ENCODE peak calls at places on chromosome 19, in seven cellular contexts. J is esophagus squamous epithelium, L is SJSA1, M is epithelial cell of esophagus, N is cardiac muscle cell, A is choroid plexus epithelial cell, X is neuronal stem cell. Q is an unnamed sample.

GRCh38 chr19:3041302-3041701 is 12.2 kb upstream of the TLE2 start:
- DNase-seq in M (no peak), J (no peak), A (no peak), N (no peak), X (no peak), L (no peak), Q (no peak)

GRCh38 chr19:8641908-8642547 is 11.6 kb downstream of the NFILZ start:
- DNase-seq in A (peak), N (peak), M (peak), X (no peak), J (no peak), L (peak), Q (no peak)

GRCh38 chr19:58361900-58362271 is 665 bp downstream of the ZNF497 start:
- DNase-seq in J (no peak), L (no peak), M (no peak), N (peak), A (no peak), X (peak), Q (no peak)

GRCh38 chr19:1261863-1262686 is 7.1 kb upstream of the CIRBP start:
- DNase-seq in J (no peak), X (no peak), L (no peak), A (no peak), N (peak), M (peak), Q (no peak)

GRCh38 chr19:29122185-29122584 is 90.8 kb downstream of the UQCRFS1 start:
- DNase-seq in J (no peak), X (no peak), M (no peak), L (no peak), N (no peak), A (no peak), Q (no peak)

GRCh38 chr19:19661675-19662251 is 1.7 kb downstream of the ATP13A1 start:
- DNase-seq in N (no peak), J (no peak), A (no peak), X (no peak), L (no peak), M (no peak), Q (no peak)

GRCh38 chr19:45150731-45151725 is 9.8 kb downstream of the NKPD1 start:
- DNase-seq in L (no peak), A (no peak), M (peak), X (no peak), N (no peak), J (no peak), Q (no peak)

GRCh38 chr19:4722671-4723464 is 774 bp downstream of the DPP9 start:
- DNase-seq in J (no peak), X (no peak), A (peak), L (peak), M (peak), N (peak), Q (no peak)

GRCh38 chr19:7947939-7948338 is 4.5 kb upstream of the TIMM44 start:
- DNase-seq in L (no peak), N (peak), J (no peak), M (peak), X (no peak), A (peak), Q (no peak)

GRCh38 chr19:23817519-23817918 is 58.8 kb upstream of the ZNF681 start:
- DNase-seq in X (no peak), L (no peak), M (peak), A (peak), J (no peak), N (peak), Q (no peak)

GRCh38 chr19:46299004-46299509 is 2.2 kb downstream of the HIF3A start:
- DNase-seq in N (peak), A (peak), J (no peak), M (peak), X (no peak), L (peak), Q (peak)

GRCh38 chr19:2494447-2495129 is 18.7 kb downstream of the GADD45B start:
- DNase-seq in L (peak), M (peak), N (peak), J (no peak), X (no peak), A (peak), Q (no peak)

GRCh38 chr19:18506545-18506944 is 15.3 kb downstream of the ELL start:
- DNase-seq in A (no peak), X (no peak), M (no peak), L (no peak), J (no peak), N (no peak), Q (no peak)

GRCh38 chr19:39588066-39588465 is 14.3 kb upstream of the LGALS13 start:
- DNase-seq in M (peak), A (no peak), J (no peak), X (no peak), N (no peak), L (no peak), Q (no peak)

GRCh38 chr19:54355675-54356074 is 9.1 kb downstream of the LAIR1 start:
- DNase-seq in N (no peak), J (no peak), L (no peak), A (no peak), M (no peak), X (no peak), Q (no peak)

GRCh38 chr19:14366529-14366928 is 14.7 kb upstream of the ADGRE5 start:
- DNase-seq in L (peak), X (no peak), M (peak), J (peak), A (peak), N (peak), Q (no peak)

GRCh38 chr19:1907563-1908363 is 2.6 kb downstream of the ADAT3 start:
- DNase-seq in L (no peak), M (peak), X (no peak), N (no peak), J (no peak), A (no peak), Q (no peak)

GRCh38 chr19:18795540-18795939 is 4.4 kb upstream of the COMP start:
- DNase-seq in L (no peak), M (peak), A (no peak), X (no peak), J (no peak), N (peak), Q (no peak)

GRCh38 chr19:51111606-51112005 is 3.4 kb upstream of the CTU1 start:
- DNase-seq in L (no peak), M (peak), A (no peak), N (no peak), X (no peak), J (no peak), Q (no peak)

GRCh38 chr19:38843175-38843758 is 6.5 kb downstream of the HNRNPL start:
- DNase-seq in L (no peak), J (no peak), X (no peak), A (no peak), M (no peak), N (no peak), Q (no peak)

GRCh38 chr19:47714339-47714738 is 1.1 kb downstream of the EHD2 start:
- DNase-seq in X (no peak), J (no peak), A (peak), N (no peak), L (no peak), M (no peak), Q (no peak)

GRCh38 chr19:18109731-18110671 is 12.4 kb downstream of the MAST3 start:
- DNase-seq in A (no peak), J (no peak), L (no peak), X (no peak), M (peak), N (no peak), Q (no peak)

GRCh38 chr19:14517840-14518505 is at the start of gene DNAJB1:
- DNase-seq in M (peak), A (peak), J (no peak), N (peak), X (no peak), L (peak), Q (no peak)

GRCh38 chr19:16076958-16077611 is 790 bp downstream of the TPM4 start:
- DNase-seq in M (peak), L (peak), J (no peak), A (no peak), X (no peak), N (peak), Q (no peak)

GRCh38 chr19:30817965-30818364 is 445.8 kb downstream of the ZNF536 start:
- DNase-seq in A (no peak), J (no peak), N (no peak), X (no peak), L (no peak), M (no peak), Q (no peak)

GRCh38 chr19:50632151-50632835 is 7.4 kb downstream of the SYT3 start:
- DNase-seq in L (no peak), A (no peak), N (no peak), X (no peak), M (no peak), J (no peak), Q (no peak)

GRCh38 chr19:33685541-33685940 is 63.8 kb downstream of the CHST8 start:
- DNase-seq in N (no peak), A (no peak), L (no peak), M (no peak), X (no peak), J (no peak), Q (no peak)

GRCh38 chr19:47186337-47187022 is 44.5 kb downstream of the BBC3 start:
- DNase-seq in A (no peak), M (no peak), L (no peak), J (no peak), X (no peak), N (no peak), Q (no peak)

GRCh38 chr19:2806736-2807378 is 12.8 kb upstream of the ZNF554 start:
- DNase-seq in A (no peak), X (no peak), J (no peak), N (no peak), L (no peak), M (no peak), Q (no peak)

GRCh38 chr19:2665103-2665502 is 37.4 kb downstream of the GNG7 start:
- DNase-seq in J (no peak), N (no peak), X (no peak), M (no peak), A (no peak), L (no peak), Q (no peak)

GRCh38 chr19:33502991-33503790 is 18.4 kb downstream of the PEPD start:
- DNase-seq in X (peak), L (no peak), A (no peak), J (no peak), N (no peak), M (no peak), Q (no peak)

DNA sequence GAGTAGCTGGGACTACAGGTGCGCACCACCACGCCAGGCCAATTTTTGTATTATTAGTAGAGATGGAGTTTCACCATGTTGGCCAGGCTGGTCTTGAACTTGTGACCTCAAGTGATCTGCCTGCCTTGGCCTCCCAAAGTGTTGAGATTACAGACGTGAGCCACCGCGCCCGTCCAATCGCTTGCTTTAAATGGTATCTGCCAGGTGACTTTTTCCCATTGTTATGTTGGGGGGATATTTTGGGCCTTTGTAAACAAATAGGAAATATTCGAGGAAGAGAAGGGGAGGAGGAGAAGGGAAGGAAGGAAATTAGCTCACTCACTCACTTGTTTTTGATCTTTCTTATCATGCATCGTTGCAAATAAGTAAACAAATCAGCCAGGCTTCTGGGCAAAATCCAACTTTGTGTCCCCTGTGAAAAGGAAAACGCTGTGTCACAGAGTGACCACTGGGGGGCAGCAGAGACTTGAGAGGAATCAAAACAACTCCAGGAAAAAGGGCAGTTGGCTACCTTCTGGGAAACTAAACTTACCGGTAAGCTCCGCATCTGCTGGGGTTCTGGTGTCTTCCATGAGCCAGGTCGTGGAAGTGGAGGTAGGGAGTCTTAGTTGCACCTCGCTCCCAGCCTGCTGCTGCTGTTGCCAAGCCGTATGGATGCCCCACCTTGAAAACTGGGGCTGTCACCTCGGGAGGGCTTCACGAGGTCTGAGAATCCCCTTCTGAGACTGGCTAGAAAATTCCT is 9.3 kb upstream of the RANBP3 start:
- DNase-seq in L (peak), A (peak), M (peak), J (no peak), N (peak), X (peak), Q (peak)
- H3K4me3 ChIP-seq in L (no peak), A (peak), M (no peak), J (peak), N (no peak), X (no peak), Q (peak)

GRCh38 chr19:49117677-49118564 is 1.0 kb downstream of the C19orf73 start:
- DNase-seq in L (no peak), N (no peak), X (no peak), J (no peak), A (no peak), M (no peak), Q (no peak)

GRCh38 chr19:49120325-49120683 is 960 bp downstream of the PPFIA3 start:
- DNase-seq in J (no peak), N (no peak), M (no peak), X (no peak), A (no peak), L (no peak), Q (no peak)

GRCh38 chr19:49118565-49119410 is at the start of gene C19orf73:
- DNase-seq in M (peak), N (peak), J (peak), L (peak), A (peak), X (peak), Q (peak)

GRCh38 chr19:49119411-49120324 is at the start of gene PPFIA3:
- DNase-seq in A (peak), J (no peak), X (peak), M (peak), L (peak), N (peak), Q (no peak)

GRCh38 chr19:49120868-49121267 is 1.5 kb downstream of the PPFIA3 start:
- DNase-seq in A (no peak), X (no peak), M (no peak), J (no peak), L (no peak), N (no peak), Q (no peak)
- H3K4me3 ChIP-seq in A (no peak), X (no peak), M (no peak), J (no peak), L (no peak), N (no peak), Q (no peak)

DNA sequence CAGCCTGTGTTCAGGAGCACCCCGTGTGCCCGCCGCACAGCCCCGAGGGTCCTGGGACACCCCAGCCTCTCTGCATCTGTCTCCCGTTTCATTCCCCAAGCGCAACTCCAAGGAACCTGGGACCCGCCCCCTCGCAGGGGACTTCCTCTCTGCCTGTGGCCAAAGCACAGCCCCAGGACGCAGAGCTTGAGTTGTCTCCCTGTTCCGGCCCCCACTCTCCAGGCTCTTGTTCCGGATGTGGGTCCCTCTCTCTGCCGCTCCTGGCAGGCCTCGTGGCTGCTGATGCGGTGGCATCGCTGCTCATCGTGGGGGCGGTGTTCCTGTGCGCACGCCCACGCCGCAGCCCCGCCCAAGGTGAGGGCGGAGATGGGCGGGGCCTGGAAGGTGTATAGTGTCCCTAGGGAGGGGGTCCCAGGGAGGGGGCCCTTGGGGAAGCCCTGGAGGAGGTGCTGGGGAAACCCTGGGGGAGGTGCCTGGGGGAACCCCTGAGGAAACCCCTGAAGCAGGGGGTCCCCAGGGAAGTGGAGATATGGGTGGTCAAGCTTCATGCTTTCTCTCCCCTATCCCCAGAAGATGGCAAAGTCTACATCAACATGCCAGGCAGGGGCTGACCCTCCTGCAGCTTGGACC is 1.3 kb downstream of the HCST start:
- DNase-seq in J (peak), X (no peak), L (peak), A (peak), N (peak), M (peak), Q (no peak)
- H3K4me3 ChIP-seq in J (peak), X (no peak), L (no peak), A (peak), N (no peak), M (peak), Q (peak)

GRCh38 chr19:10815007-10815531 is 20.9 kb downstream of the TMED1 start:
- DNase-seq in N (no peak), M (no peak), A (no peak), J (no peak), X (no peak), L (no peak), Q (no peak)
- H3K4me3 ChIP-seq in N (no peak), M (no peak), A (peak), J (no peak), X (no peak), L (no peak), Q (peak)

Q was measured in AG04450.